ENCODE peak calls at places on chromosomes 3 and 15, in five cellular contexts. G is Calu3, B is glomerular endothelial cell, W is EL, O is HFFc6. S is an unnamed sample.

GRCh38 chr3:106945435-106945834 is 431.8 kb upstream of the CCDC54 start:
- DNase-seq in G (no peak), B (no peak), W (peak), O (peak), S (no peak)

GRCh38 chr15:25674948-25675347 is 188.2 kb downstream of the ATP10A start:
- DNase-seq in G (no peak), B (no peak), W (no peak), O (no peak), S (no peak)

GRCh38 chr3:179182892-179183291 is 34.7 kb downstream of the PIK3CA start:
- DNase-seq in G (no peak), B (no peak), W (no peak), O (no peak), S (no peak)

GRCh38 chr15:50114381-50114780 is 4.7 kb downstream of the ATP8B4 start:
- DNase-seq in G (no peak), B (no peak), W (no peak), O (no peak), S (no peak)

GRCh38 chr3:167626490-167626889 is 27.3 kb downstream of the WDR49 start:
- DNase-seq in G (no peak), B (no peak), W (no peak), O (no peak), S (no peak)

GRCh38 chr3:80554304-80554703 is 786.5 kb upstream of the ROBO1 start:
- DNase-seq in G (no peak), B (no peak), W (no peak), O (no peak), S (no peak)

GRCh38 chr15:72706266-72706665 is 20.3 kb downstream of the BBS4 start:
- DNase-seq in G (no peak), B (no peak), W (peak), O (peak), S (peak)

GRCh38 chr3:197519801-197520211 is 36.0 kb downstream of the BDH1 start:
- DNase-seq in G (peak), B (no peak), W (no peak), O (no peak), S (no peak)

GRCh38 chr3:44795197-44795596 is 33.6 kb downstream of the KIF15 start:
- DNase-seq in G (no peak), B (no peak), W (peak), O (peak), S (no peak)

GRCh38 chr3:40129981-40130380 is 179.5 kb upstream of the EIF1B start:
- DNase-seq in G (no peak), B (no peak), W (no peak), O (no peak), S (no peak)

GRCh38 chr3:124266517-124266916 is 274.6 kb upstream of the ROPN1 start:
- DNase-seq in G (peak), B (no peak), W (no peak), O (no peak), S (no peak)

GRCh38 chr3:69628956-69629355 is 110.3 kb upstream of the MITF start:
- DNase-seq in G (no peak), B (no peak), W (no peak), O (no peak), S (no peak)

GRCh38 chr3:194586839-194587238 is 46.4 kb downstream of the TMEM44 start:
- DNase-seq in G (no peak), B (no peak), W (peak), O (peak), S (no peak)

GRCh38 chr3:126900859-126901540 is 81.9 kb upstream of the PLXNA1 start:
- DNase-seq in G (no peak), B (no peak), W (no peak), O (no peak), S (no peak)

GRCh38 chr3:154338008-154338407 is 13.7 kb upstream of the DHX36 start:
- DNase-seq in G (no peak), B (no peak), W (no peak), O (no peak), S (no peak)

GRCh38 chr3:144791034-144791433 is 819.4 kb downstream of the DIPK2A start:
- DNase-seq in G (no peak), B (no peak), W (no peak), O (no peak), S (no peak)

GRCh38 chr3:12479919-12480425 is 4.3 kb upstream of the TSEN2 start:
- DNase-seq in G (peak), B (no peak), W (peak), O (peak), S (peak)

GRCh38 chr3:132134611-132135010 is 99.8 kb upstream of the CPNE4 start:
- DNase-seq in G (peak), B (peak), W (peak), O (peak), S (no peak)

GRCh38 chr15:60004019-60004845 is at the start of gene FOXB1:
- DNase-seq in G (no peak), B (no peak), W (no peak), O (no peak), S (no peak)

GRCh38 chr15:28118531-28118930 is 19.4 kb upstream of the OCA2 start:
- DNase-seq in G (no peak), B (no peak), W (no peak), O (no peak), S (no peak)

GRCh38 chr3:3739345-3740060 is 59.7 kb upstream of the LRRN1 start:
- DNase-seq in G (no peak), B (no peak), W (no peak), O (no peak), S (no peak)

GRCh38 chr3:183080628-183081027 is 18.7 kb downstream of the MCCC1 start:
- DNase-seq in G (no peak), B (no peak), W (no peak), O (no peak), S (no peak)

GRCh38 chr15:85489773-85490493 is 109.5 kb downstream of the AKAP13 start:
- DNase-seq in G (no peak), B (no peak), W (no peak), O (no peak), S (no peak)

GRCh38 chr3:188631291-188632010 is 477.5 kb downstream of the LPP start:
- DNase-seq in G (no peak), B (no peak), W (peak), O (peak), S (no peak)

GRCh38 chr3:6799264-6799915 is 61.5 kb upstream of the GRM7 start:
- DNase-seq in G (peak), B (no peak), W (no peak), O (no peak), S (peak)

GRCh38 chr3:127493924-127494646 is 96.4 kb downstream of the TPRA1 start:
- DNase-seq in G (no peak), B (no peak), W (no peak), O (no peak), S (no peak)

GRCh38 chr3:126205717-126206655 is 25.6 kb upstream of the ALDH1L1 start:
- DNase-seq in G (no peak), B (no peak), W (peak), O (no peak), S (no peak)

GRCh38 chr3:10557783-10558373 is 52.5 kb upstream of the ATP2B2 start:
- DNase-seq in G (no peak), B (no peak), W (peak), O (peak), S (no peak)

GRCh38 chr15:42184313-42184712 is 23.8 kb downstream of the VPS39 start:
- DNase-seq in G (no peak), B (no peak), W (no peak), O (no peak), S (no peak)

GRCh38 chr3:44845528-44846520 is 15.9 kb upstream of the TMEM42 start:
- DNase-seq in G (no peak), B (no peak), W (no peak), O (peak), S (no peak)

GRCh38 chr3:127452321-127452821 is 138.2 kb downstream of the TPRA1 start:
- DNase-seq in G (no peak), B (no peak), W (no peak), O (no peak), S (no peak)

GRCh38 chr15:50964075-50964474 is 55.6 kb downstream of the AP4E1 start:
- DNase-seq in G (no peak), B (no peak), W (no peak), O (no peak), S (no peak)

GRCh38 chr3:187016639-187017345 is 86.5 kb downstream of the ST6GAL1 start:
- DNase-seq in G (no peak), B (peak), W (peak), O (peak), S (no peak)

GRCh38 chr3:10808974-10809373 is 7.1 kb upstream of the SLC6A11 start:
- DNase-seq in G (no peak), B (no peak), W (no peak), O (no peak), S (no peak)

GRCh38 chr15:56410712-56411111 is 45.5 kb downstream of the TEX9 start:
- DNase-seq in G (no peak), B (no peak), W (no peak), O (no peak), S (no peak)

GRCh38 chr15:77654975-77655374 is 22.3 kb upstream of the LINGO1 start:
- DNase-seq in G (peak), B (no peak), W (peak), O (no peak), S (peak)